ENCODE peak calls at places on chromosomes 1 and 21, in eight cellular contexts. Z, I, X, S, A, D, M and K are unnamed samples.
A peak's percentile ranks its signal among the peaks of the same experiment; 100 is the strongest.

GRCh38 chr21:45971487-45972352 is 9.8 kb upstream of the COL6A1 start:
- DNase-seq in I (peak; percentile 90), D (no peak), S (peak; percentile 80), A (peak; percentile 98), M (no peak), X (no peak), Z (no peak), K (no peak)

GRCh38 chr1:58528518-58528917 is 18.0 kb downstream of the OMA1 start:
- DNase-seq in D (no peak), S (peak; percentile 78), X (no peak), M (no peak), I (no peak), A (peak; percentile 91), Z (peak; percentile 26), K (no peak)

GRCh38 chr21:45537746-45538291 is 4.4 kb downstream of the SLC19A1 start:
- DNase-seq in D (no peak), Z (no peak), S (no peak), A (no peak), I (peak; percentile 46), X (no peak), M (no peak), K (no peak)

GRCh38 chr1:91944087-91944486 is 5.1 kb upstream of the BRDT start:
- DNase-seq in Z (no peak), X (no peak), D (no peak), A (no peak), M (no peak), S (no peak), I (no peak), K (no peak)

GRCh38 chr21:43279578-43279894 is 110.7 kb downstream of the CRYAA start:
- DNase-seq in D (no peak), Z (no peak), I (no peak), X (no peak), M (no peak), S (no peak), A (no peak), K (no peak)

GRCh38 chr1:233714631-233715217 is 100.8 kb downstream of the KCNK1 start:
- DNase-seq in S (no peak), A (no peak), X (no peak), I (no peak), D (no peak), M (no peak), Z (no peak), K (peak; percentile 91)

GRCh38 chr1:160879056-160879455 is 5.9 kb downstream of the ITLN1 start:
- DNase-seq in D (no peak), A (no peak), Z (peak; percentile 10), I (no peak), X (no peak), S (no peak), M (no peak), K (no peak)

GRCh38 chr1:185244015-185244747 is 72.9 kb downstream of the IVNS1ABP start:
- DNase-seq in M (no peak), A (peak; percentile 89), X (no peak), I (no peak), S (peak; percentile 47), D (no peak), Z (peak; percentile 77), K (no peak)

GRCh38 chr1:183711691-183712401 is 58.7 kb upstream of the APOBEC4 start:
- DNase-seq in Z (no peak), A (peak; percentile 76), M (no peak), S (peak; percentile 23), D (no peak), I (no peak), X (no peak), K (no peak)

GRCh38 chr1:17427696-17428660 is 11.5 kb downstream of the RCC2 start:
- DNase-seq in D (no peak), A (no peak), M (no peak), I (no peak), X (no peak), S (no peak), Z (no peak), K (no peak)

GRCh38 chr1:243939167-243939848 is 89.3 kb upstream of the AKT3 start:
- DNase-seq in Z (peak; percentile 69), I (no peak), X (no peak), A (peak; percentile 51), S (no peak), D (no peak), M (no peak), K (no peak)

GRCh38 chr1:2452583-2453315 is 23.3 kb upstream of the PLCH2 start:
- DNase-seq in D (peak; percentile 49), S (no peak), M (no peak), Z (peak; percentile 25), I (no peak), A (peak; percentile 16), X (no peak), K (no peak)